ENCODE peak calls at places on chromosome 9, in six cellular contexts. R is endothelial cell of umbilical vein, Z is heart left ventricle, S is K562, E is right lobe of liver, Q is breast epithelium. K is an unnamed sample.

GRCh38 chr9:4497855-4498254 is 7.6 kb downstream of the SLC1A1 start:
- DNase-seq in S (no peak), Z (no peak), Q (no peak), R (peak; percentile 53), E (no peak), K (no peak)

GRCh38 chr9:6944093-6944551 is 186.3 kb downstream of the KDM4C start:
- DNase-seq in Z (no peak), R (peak; percentile 80), S (no peak), Q (no peak), E (no peak), K (no peak)

GRCh38 chr9:631596-631995 is 209.9 kb upstream of the DMRT1 start:
- DNase-seq in Z (no peak), S (no peak), R (no peak), Q (no peak), E (no peak), K (no peak)

GRCh38 chr9:137311971-137312851 is 10.1 kb upstream of the NRARP start:
- DNase-seq in R (no peak), Z (no peak), S (no peak), E (no peak), Q (no peak), K (no peak)

GRCh38 chr9:127658431-127658830 is 46.4 kb downstream of the STXBP1 start:
- DNase-seq in Z (no peak), R (no peak), E (no peak), S (no peak), Q (no peak), K (no peak)

GRCh38 chr9:127050152-127050551 is 72.3 kb downstream of the ANGPTL2 start:
- DNase-seq in Z (no peak), Q (no peak), S (no peak), R (no peak), E (no peak), K (no peak)

GRCh38 chr9:103078581-103078980 is 83.4 kb downstream of the CYLC2 start:
- DNase-seq in S (no peak), Z (no peak), R (no peak), Q (no peak), E (no peak), K (no peak)

GRCh38 chr9:83060557-83060956 is 2.4 kb downstream of the RASEF start:
- DNase-seq in E (no peak), S (no peak), Q (no peak), Z (no peak), R (no peak), K (no peak)

GRCh38 chr9:90836396-90837080 is 34.9 kb downstream of the SYK start:
- DNase-seq in E (no peak), Q (no peak), Z (no peak), S (no peak), R (no peak), K (no peak)

GRCh38 chr9:89753472-89754055 is 148.8 kb downstream of the GADD45G start:
- DNase-seq in R (no peak), Z (no peak), Q (no peak), S (no peak), E (no peak), K (no peak)

GRCh38 chr9:109319631-109320233 is 1.1 kb downstream of the EPB41L4B start:
- DNase-seq in Q (no peak), E (peak; percentile 25), Z (no peak), R (no peak), S (no peak), K (no peak)

GRCh38 chr9:128275198-128276007 is at the start of gene GOLGA2:
- DNase-seq in R (peak; percentile 58), E (no peak), Z (peak; percentile 41), S (peak; percentile 80), Q (peak; percentile 49), K (no peak)

GRCh38 chr9:126365780-126366179 is 39.2 kb downstream of the MVB12B start:
- DNase-seq in R (no peak), Z (no peak), S (no peak), E (no peak), Q (no peak), K (no peak)

GRCh38 chr9:113668057-113668456 is 204.5 kb downstream of the RGS3 start:
- DNase-seq in R (no peak), Z (no peak), Q (no peak), S (no peak), E (no peak), K (no peak)

GRCh38 chr9:16561121-16561520 is 309.3 kb downstream of the BNC2 start:
- DNase-seq in R (no peak), E (no peak), S (no peak), Q (no peak), Z (no peak), K (no peak)

GRCh38 chr9:112331676-112331955 is 1.8 kb downstream of the PTBP3 start:
- DNase-seq in Q (no peak), E (no peak), S (no peak), Z (no peak), R (peak; percentile 11), K (no peak)

GRCh38 chr9:92770005-92770995 is 5.7 kb upstream of the BICD2 start:
- DNase-seq in Q (no peak), S (peak; percentile 73), Z (no peak), E (no peak), R (peak; percentile 17), K (no peak)

GRCh38 chr9:13716620-13717019 is 437.1 kb upstream of the MPDZ start:
- DNase-seq in R (peak; percentile 27), E (no peak), Q (no peak), S (no peak), Z (no peak), K (no peak)

GRCh38 chr9:137280478-137281344 is 3.2 kb downstream of the TOR4A start:
- DNase-seq in E (peak; percentile 30), S (no peak), Q (no peak), Z (peak; percentile 23), R (no peak), K (no peak)

GRCh38 chr9:86893811-86894490 is 53.4 kb downstream of the GAS1 start:
- DNase-seq in Z (no peak), R (no peak), Q (no peak), E (no peak), S (no peak), K (no peak)

GRCh38 chr9:36991516-36992134 is 42.4 kb downstream of the PAX5 start:
- DNase-seq in Z (no peak), S (peak; percentile 50), Q (no peak), R (peak; percentile 16), E (no peak), K (no peak)

GRCh38 chr9:68997676-68998075 is 16.2 kb downstream of the PRKACG start:
- DNase-seq in S (no peak), Q (no peak), Z (no peak), E (no peak), R (no peak), K (no peak)

DNA sequence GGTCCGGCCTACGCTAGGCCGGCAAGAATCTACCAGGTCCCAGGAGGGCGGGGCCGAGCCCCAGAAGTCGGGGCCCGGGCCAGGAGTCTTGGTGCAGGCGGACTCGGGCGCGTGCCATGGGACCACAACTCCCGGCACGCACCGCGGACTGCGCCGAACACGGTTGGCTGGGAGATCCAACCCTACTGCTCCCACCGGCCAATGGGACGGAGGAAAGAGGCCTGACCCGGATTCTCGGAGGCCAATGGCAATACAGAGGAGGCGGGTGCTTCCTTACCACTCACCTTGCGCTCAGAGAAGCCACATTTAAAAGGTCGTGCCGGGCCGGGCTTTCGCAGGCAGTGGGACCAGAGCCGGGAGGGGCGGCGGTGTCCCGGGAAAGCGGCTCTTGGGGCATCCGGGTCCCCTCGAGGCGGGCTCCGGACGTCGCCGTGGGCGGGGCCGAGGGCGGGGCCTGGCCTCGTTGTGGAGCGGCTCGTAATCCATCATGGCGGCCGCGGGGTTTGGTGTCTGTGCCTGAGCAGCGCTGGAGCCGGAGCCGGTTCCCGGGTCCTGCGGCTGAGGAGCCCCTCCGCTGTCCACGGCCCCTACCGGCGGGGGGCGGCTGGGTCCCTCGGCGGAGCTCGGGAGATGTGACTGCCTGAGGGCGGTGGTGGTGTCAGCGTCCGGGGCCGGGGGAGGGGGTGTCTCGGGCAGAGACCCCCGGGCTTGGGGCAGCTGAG is 19.1 kb downstream of the EXOSC2 start:
- DNase-seq in Q (peak; percentile 99), R (peak; percentile 98), Z (peak; percentile 98), S (peak; percentile 99), E (peak; percentile 99), K (peak; percentile 90)
- TF ChIP-seq POLR2A in Q (no peak), R (peak; percentile 85), Z (no peak), S (peak; percentile 81), E (peak; percentile 82), K (no peak)

DNA sequence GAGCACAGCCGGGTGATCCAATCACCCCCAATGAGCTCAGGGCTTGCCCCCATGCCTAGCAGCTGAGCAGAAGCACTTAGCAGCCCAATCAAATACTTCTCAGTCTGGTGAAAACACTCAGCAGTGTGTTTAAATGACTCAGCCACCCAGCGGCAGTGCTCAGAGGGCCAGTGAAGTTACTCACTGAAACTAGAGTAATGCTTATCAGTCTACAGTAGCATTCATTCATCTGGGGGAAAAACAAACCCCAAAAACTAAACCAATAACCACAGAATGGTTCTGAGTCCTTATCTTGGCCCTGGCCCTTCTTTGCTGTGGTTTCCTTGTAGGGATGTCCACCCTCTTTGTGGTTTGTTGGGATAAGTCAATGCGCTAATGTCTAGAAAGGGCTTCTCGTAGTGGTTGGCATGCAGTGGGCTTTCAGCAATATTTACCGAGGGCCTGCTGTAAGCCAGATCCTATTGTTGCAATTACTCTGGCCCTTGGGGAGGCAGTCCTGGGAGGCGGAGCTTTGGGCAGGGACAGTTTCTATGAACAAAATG is 43.2 kb downstream of the LHX2 start:
- DNase-seq in S (peak; percentile 47), E (no peak), Z (no peak), Q (no peak), R (no peak), K (no peak)
- TF ChIP-seq CTCF in S (no peak), E (no peak), Z (no peak), Q (no peak), R (no peak), K (no peak)

GRCh38 chr9:19409406-19410194 is 791 bp downstream of the ACER2 start:
- DNase-seq in Q (peak; percentile 64), Z (peak; percentile 60), S (peak; percentile 52), E (peak; percentile 66), R (peak; percentile 43), K (no peak)

GRCh38 chr9:19408316-19408692 is 505 bp upstream of the ACER2 start:
- DNase-seq in Q (no peak), S (no peak), E (peak; percentile 75), Z (peak; percentile 77), R (no peak), K (peak; percentile 31)

GRCh38 chr9:19410195-19410503 is 1.3 kb downstream of the ACER2 start:
- DNase-seq in S (no peak), Z (no peak), R (no peak), E (no peak), Q (no peak), K (no peak)

GRCh38 chr9:19410594-19410993 is 1.8 kb downstream of the ACER2 start:
- DNase-seq in S (no peak), R (no peak), Z (no peak), Q (no peak), E (no peak), K (no peak)

GRCh38 chr9:19408693-19409405 is at the start of gene ACER2:
- DNase-seq in R (peak; percentile 95), Z (peak; percentile 96), S (peak; percentile 94), E (peak; percentile 98), Q (peak; percentile 91), K (peak; percentile 73)
- TF ChIP-seq POLR2A in R (peak; percentile 95), Z (peak; percentile 70), S (peak; percentile 89), E (peak; percentile 90), Q (peak; percentile 63), K (peak; percentile 86)

DNA sequence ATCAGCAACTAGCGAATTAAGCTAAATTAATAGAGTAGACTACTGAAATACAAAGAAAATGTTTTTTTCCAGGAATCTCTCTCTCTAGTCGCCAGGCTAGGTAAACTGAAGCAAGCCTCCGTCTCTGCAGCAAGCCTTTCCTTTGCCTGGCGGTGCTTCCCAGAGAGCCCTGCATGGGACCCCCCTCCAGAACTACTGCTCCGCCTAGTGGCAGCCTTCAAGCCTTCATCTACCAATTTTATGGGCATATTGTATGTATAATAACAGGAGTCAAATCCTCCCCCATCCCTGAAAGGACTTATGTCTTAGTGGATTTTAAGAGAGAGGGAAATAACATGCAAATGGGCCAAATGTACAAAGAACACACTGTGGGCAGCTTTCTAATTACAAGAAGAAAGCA is 241.9 kb downstream of the SAXO1 start:
- DNase-seq in S (peak; percentile 56), Z (no peak), R (no peak), E (peak; percentile 30), Q (no peak), K (no peak)
- TF ChIP-seq CTCF in S (peak; percentile 52), Z (no peak), R (peak; percentile 36), E (peak; percentile 53), Q (no peak), K (no peak)